ENCODE peak calls at places on chromosomes 6 and 20, in eight cellular contexts. One of them, this sample, is unnamed.

GRCh38 chr20:63106108-63106764 is 99.5 kb upstream of the BHLHE23 start:
- DNase-seq in esophagus squamous epithelium: no peak
- DNase-seq in SW 1271: no peak
- DNase-seq in Right ventricle myocardium superior: peak; percentile 63
- DNase-seq in mucosa of gallbladder: peak; percentile 24
- DNase-seq in activated CD8-positive, alpha-beta memory T cell treated with anti-CD3 and anti-CD28 coated beads, Interleukin-2, amount 50 U/mL, for 4 hours: no peak
- DNase-seq in OCI-LY7: no peak
- DNase-seq in EL: peak; percentile 15
- DNase-seq in this sample: peak; percentile 25

GRCh38 chr6:135870722-135871121 is 19.2 kb downstream of the PDE7B start:
- DNase-seq in esophagus squamous epithelium: no peak
- DNase-seq in SW 1271: no peak
- DNase-seq in Right ventricle myocardium superior: no peak
- DNase-seq in mucosa of gallbladder: no peak
- DNase-seq in activated CD8-positive, alpha-beta memory T cell treated with anti-CD3 and anti-CD28 coated beads, Interleukin-2, amount 50 U/mL, for 4 hours: no peak
- DNase-seq in OCI-LY7: no peak
- DNase-seq in EL: peak; percentile 88
- DNase-seq in this sample: peak; percentile 82

GRCh38 chr6:170420264-170420663 is 113.7 kb downstream of the FAM120B start:
- DNase-seq in esophagus squamous epithelium: no peak
- DNase-seq in SW 1271: no peak
- DNase-seq in Right ventricle myocardium superior: no peak
- DNase-seq in mucosa of gallbladder: no peak
- DNase-seq in activated CD8-positive, alpha-beta memory T cell treated with anti-CD3 and anti-CD28 coated beads, Interleukin-2, amount 50 U/mL, for 4 hours: no peak
- DNase-seq in OCI-LY7: no peak
- DNase-seq in EL: no peak
- DNase-seq in this sample: no peak

GRCh38 chr6:82862543-82862942 is 203.1 kb downstream of the UBE3D start:
- DNase-seq in esophagus squamous epithelium: no peak
- DNase-seq in SW 1271: no peak
- DNase-seq in Right ventricle myocardium superior: no peak
- DNase-seq in mucosa of gallbladder: no peak
- DNase-seq in activated CD8-positive, alpha-beta memory T cell treated with anti-CD3 and anti-CD28 coated beads, Interleukin-2, amount 50 U/mL, for 4 hours: no peak
- DNase-seq in OCI-LY7: no peak
- DNase-seq in EL: peak; percentile 91
- DNase-seq in this sample: peak; percentile 18

GRCh38 chr20:10221022-10221421 is 2.4 kb downstream of the SNAP25 start:
- DNase-seq in esophagus squamous epithelium: no peak
- DNase-seq in SW 1271: no peak
- DNase-seq in Right ventricle myocardium superior: no peak
- DNase-seq in mucosa of gallbladder: no peak
- DNase-seq in activated CD8-positive, alpha-beta memory T cell treated with anti-CD3 and anti-CD28 coated beads, Interleukin-2, amount 50 U/mL, for 4 hours: no peak
- DNase-seq in OCI-LY7: no peak
- DNase-seq in EL: no peak
- DNase-seq in this sample: no peak

GRCh38 chr6:88368071-88368787 is 202.1 kb upstream of the CNR1 start:
- DNase-seq in esophagus squamous epithelium: no peak
- DNase-seq in SW 1271: no peak
- DNase-seq in Right ventricle myocardium superior: no peak
- DNase-seq in mucosa of gallbladder: no peak
- DNase-seq in activated CD8-positive, alpha-beta memory T cell treated with anti-CD3 and anti-CD28 coated beads, Interleukin-2, amount 50 U/mL, for 4 hours: no peak
- DNase-seq in OCI-LY7: no peak
- DNase-seq in EL: peak; percentile 80
- DNase-seq in this sample: peak; percentile 81

GRCh38 chr6:137827977-137828815 is 38.9 kb upstream of the TNFAIP3 start:
- DNase-seq in esophagus squamous epithelium: no peak
- DNase-seq in SW 1271: no peak
- DNase-seq in Right ventricle myocardium superior: no peak
- DNase-seq in mucosa of gallbladder: no peak
- DNase-seq in activated CD8-positive, alpha-beta memory T cell treated with anti-CD3 and anti-CD28 coated beads, Interleukin-2, amount 50 U/mL, for 4 hours: no peak
- DNase-seq in OCI-LY7: no peak
- DNase-seq in EL: no peak
- DNase-seq in this sample: no peak

GRCh38 chr20:25313608-25314007 is 65.7 kb downstream of the PYGB start:
- DNase-seq in esophagus squamous epithelium: no peak
- DNase-seq in SW 1271: no peak
- DNase-seq in Right ventricle myocardium superior: no peak
- DNase-seq in mucosa of gallbladder: no peak
- DNase-seq in activated CD8-positive, alpha-beta memory T cell treated with anti-CD3 and anti-CD28 coated beads, Interleukin-2, amount 50 U/mL, for 4 hours: no peak
- DNase-seq in OCI-LY7: no peak
- DNase-seq in EL: no peak
- DNase-seq in this sample: no peak

GRCh38 chr6:79640146-79641111 is 9.3 kb downstream of the SH3BGRL2 start:
- DNase-seq in esophagus squamous epithelium: no peak
- DNase-seq in SW 1271: no peak
- DNase-seq in Right ventricle myocardium superior: peak; percentile 46
- DNase-seq in mucosa of gallbladder: no peak
- DNase-seq in activated CD8-positive, alpha-beta memory T cell treated with anti-CD3 and anti-CD28 coated beads, Interleukin-2, amount 50 U/mL, for 4 hours: no peak
- DNase-seq in OCI-LY7: no peak
- DNase-seq in EL: no peak
- DNase-seq in this sample: no peak

GRCh38 chr20:34747479-34747878 is 43.3 kb downstream of the TP53INP2 start:
- DNase-seq in esophagus squamous epithelium: no peak
- DNase-seq in SW 1271: no peak
- DNase-seq in Right ventricle myocardium superior: no peak
- DNase-seq in mucosa of gallbladder: no peak
- DNase-seq in activated CD8-positive, alpha-beta memory T cell treated with anti-CD3 and anti-CD28 coated beads, Interleukin-2, amount 50 U/mL, for 4 hours: no peak
- DNase-seq in OCI-LY7: no peak
- DNase-seq in EL: no peak
- DNase-seq in this sample: no peak

GRCh38 chr20:44203161-44203560 is 7.4 kb downstream of the OSER1 start:
- DNase-seq in esophagus squamous epithelium: no peak
- DNase-seq in SW 1271: no peak
- DNase-seq in Right ventricle myocardium superior: no peak
- DNase-seq in mucosa of gallbladder: no peak
- DNase-seq in activated CD8-positive, alpha-beta memory T cell treated with anti-CD3 and anti-CD28 coated beads, Interleukin-2, amount 50 U/mL, for 4 hours: no peak
- DNase-seq in OCI-LY7: no peak
- DNase-seq in EL: peak; percentile 54
- DNase-seq in this sample: no peak

GRCh38 chr6:88855521-88856152 is 107.8 kb downstream of the RNGTT start:
- DNase-seq in esophagus squamous epithelium: no peak
- DNase-seq in SW 1271: no peak
- DNase-seq in Right ventricle myocardium superior: no peak
- DNase-seq in mucosa of gallbladder: no peak
- DNase-seq in activated CD8-positive, alpha-beta memory T cell treated with anti-CD3 and anti-CD28 coated beads, Interleukin-2, amount 50 U/mL, for 4 hours: no peak
- DNase-seq in OCI-LY7: no peak
- DNase-seq in EL: no peak
- DNase-seq in this sample: no peak

GRCh38 chr20:63216041-63216848 is at the start of gene YTHDF1:
- DNase-seq in esophagus squamous epithelium: peak; percentile 74
- DNase-seq in SW 1271: peak; percentile 86
- DNase-seq in Right ventricle myocardium superior: peak; percentile 98
- DNase-seq in mucosa of gallbladder: peak; percentile 97
- DNase-seq in activated CD8-positive, alpha-beta memory T cell treated with anti-CD3 and anti-CD28 coated beads, Interleukin-2, amount 50 U/mL, for 4 hours: peak; percentile 95
- DNase-seq in OCI-LY7: peak; percentile 98
- DNase-seq in EL: peak; percentile 93
- DNase-seq in this sample: peak; percentile 92

GRCh38 chr20:58228103-58228483 is 360 bp downstream of the ANKRD60 start:
- DNase-seq in esophagus squamous epithelium: no peak
- DNase-seq in SW 1271: no peak
- DNase-seq in Right ventricle myocardium superior: no peak
- DNase-seq in mucosa of gallbladder: no peak
- DNase-seq in activated CD8-positive, alpha-beta memory T cell treated with anti-CD3 and anti-CD28 coated beads, Interleukin-2, amount 50 U/mL, for 4 hours: no peak
- DNase-seq in OCI-LY7: no peak
- DNase-seq in EL: no peak
- DNase-seq in this sample: no peak

GRCh38 chr20:41014557-41015088 is 14.0 kb upstream of the TOP1 start:
- DNase-seq in esophagus squamous epithelium: no peak
- DNase-seq in SW 1271: no peak
- DNase-seq in Right ventricle myocardium superior: no peak
- DNase-seq in mucosa of gallbladder: no peak
- DNase-seq in activated CD8-positive, alpha-beta memory T cell treated with anti-CD3 and anti-CD28 coated beads, Interleukin-2, amount 50 U/mL, for 4 hours: no peak
- DNase-seq in OCI-LY7: peak; percentile 59
- DNase-seq in EL: no peak
- DNase-seq in this sample: no peak

GRCh38 chr6:37024665-37025337 is 19.3 kb downstream of the FGD2 start:
- DNase-seq in esophagus squamous epithelium: no peak
- DNase-seq in SW 1271: no peak
- DNase-seq in Right ventricle myocardium superior: no peak
- DNase-seq in mucosa of gallbladder: peak; percentile 85
- DNase-seq in activated CD8-positive, alpha-beta memory T cell treated with anti-CD3 and anti-CD28 coated beads, Interleukin-2, amount 50 U/mL, for 4 hours: no peak
- DNase-seq in OCI-LY7: no peak
- DNase-seq in EL: peak; percentile 63
- DNase-seq in this sample: peak; percentile 38

GRCh38 chr6:26249709-26249958 is 115.4 kb upstream of the BTN3A2 start:
- DNase-seq in esophagus squamous epithelium: no peak
- DNase-seq in SW 1271: no peak
- DNase-seq in Right ventricle myocardium superior: no peak
- DNase-seq in mucosa of gallbladder: no peak
- DNase-seq in activated CD8-positive, alpha-beta memory T cell treated with anti-CD3 and anti-CD28 coated beads, Interleukin-2, amount 50 U/mL, for 4 hours: peak; percentile 46
- DNase-seq in OCI-LY7: no peak
- DNase-seq in EL: no peak
- DNase-seq in this sample: no peak

GRCh38 chr6:138673317-138674014 is 100.1 kb upstream of the CCDC28A start:
- DNase-seq in esophagus squamous epithelium: no peak
- DNase-seq in SW 1271: no peak
- DNase-seq in Right ventricle myocardium superior: no peak
- DNase-seq in mucosa of gallbladder: no peak
- DNase-seq in activated CD8-positive, alpha-beta memory T cell treated with anti-CD3 and anti-CD28 coated beads, Interleukin-2, amount 50 U/mL, for 4 hours: no peak
- DNase-seq in OCI-LY7: no peak
- DNase-seq in EL: no peak
- DNase-seq in this sample: peak; percentile 16

GRCh38 chr20:45817652-45818194 is 5.3 kb downstream of the UBE2C start:
- DNase-seq in esophagus squamous epithelium: no peak
- DNase-seq in SW 1271: no peak
- DNase-seq in Right ventricle myocardium superior: no peak
- DNase-seq in mucosa of gallbladder: no peak
- DNase-seq in activated CD8-positive, alpha-beta memory T cell treated with anti-CD3 and anti-CD28 coated beads, Interleukin-2, amount 50 U/mL, for 4 hours: no peak
- DNase-seq in OCI-LY7: no peak
- DNase-seq in EL: peak; percentile 86
- DNase-seq in this sample: peak; percentile 75

GRCh38 chr6:55377150-55377549 is 49.9 kb downstream of the GFRAL start:
- DNase-seq in esophagus squamous epithelium: no peak
- DNase-seq in SW 1271: no peak
- DNase-seq in Right ventricle myocardium superior: no peak
- DNase-seq in mucosa of gallbladder: no peak
- DNase-seq in activated CD8-positive, alpha-beta memory T cell treated with anti-CD3 and anti-CD28 coated beads, Interleukin-2, amount 50 U/mL, for 4 hours: no peak
- DNase-seq in OCI-LY7: no peak
- DNase-seq in EL: no peak
- DNase-seq in this sample: no peak

GRCh38 chr6:123062645-123063044 is 66.6 kb downstream of the CLVS2 start:
- DNase-seq in esophagus squamous epithelium: no peak
- DNase-seq in SW 1271: no peak
- DNase-seq in Right ventricle myocardium superior: no peak
- DNase-seq in mucosa of gallbladder: no peak
- DNase-seq in activated CD8-positive, alpha-beta memory T cell treated with anti-CD3 and anti-CD28 coated beads, Interleukin-2, amount 50 U/mL, for 4 hours: no peak
- DNase-seq in OCI-LY7: no peak
- DNase-seq in EL: no peak
- DNase-seq in this sample: no peak

GRCh38 chr6:127207591-127208120 is 59.0 kb upstream of the RNF146 start:
- DNase-seq in esophagus squamous epithelium: no peak
- DNase-seq in SW 1271: no peak
- DNase-seq in Right ventricle myocardium superior: no peak
- DNase-seq in mucosa of gallbladder: no peak
- DNase-seq in activated CD8-positive, alpha-beta memory T cell treated with anti-CD3 and anti-CD28 coated beads, Interleukin-2, amount 50 U/mL, for 4 hours: no peak
- DNase-seq in OCI-LY7: no peak
- DNase-seq in EL: peak; percentile 66
- DNase-seq in this sample: peak; percentile 48

This sample was measured in cardiac fibroblast.